ENCODE peak calls at places on chromosomes 7 and 10, in ten cellular contexts. M is right lobe of liver, Z is GM12878, O is breast epithelium, S is suprapubic skin, K is NB4, P is sigmoid colon, G is H54, E is ovary, Q is vagina. A is an unnamed sample.

GRCh38 chr7:132666786-132667185 is 90.5 kb upstream of the PLXNA4 start:
- DNase-seq in P (no peak), Z (no peak), M (no peak), K (no peak), Q (no peak), S (no peak), E (no peak), G (no peak), O (no peak), A (no peak)

GRCh38 chr10:31594331-31594880 is 275.4 kb downstream of the ZEB1 start:
- DNase-seq in Z (no peak), E (no peak), G (no peak), K (no peak), P (no peak), Q (no peak), O (no peak), S (no peak), M (no peak), A (no peak)

GRCh38 chr10:114031113-114031512 is 12.6 kb upstream of the ADRB1 start:
- DNase-seq in G (no peak), Q (no peak), E (no peak), S (no peak), M (no peak), K (no peak), O (no peak), P (no peak), Z (no peak), A (no peak)

GRCh38 chr7:115128163-115128562 is 206.3 kb downstream of the MDFIC start:
- DNase-seq in Q (no peak), O (no peak), K (no peak), G (no peak), Z (no peak), E (no peak), P (no peak), S (no peak), M (no peak), A (no peak)

GRCh38 chr7:79979437-79979836 is 155.2 kb upstream of the GNAI1 start:
- DNase-seq in Q (no peak), E (no peak), O (no peak), M (no peak), Z (no peak), S (no peak), P (no peak), G (no peak), K (no peak), A (no peak)

GRCh38 chr10:70816220-70816894 is 609 bp downstream of the SGPL1 start:
- DNase-seq in G (peak), S (peak), Q (no peak), O (peak), K (peak), M (peak), E (peak), Z (no peak), P (peak), A (peak)

GRCh38 chr10:74586088-74586585 is 240.3 kb upstream of the KAT6B start:
- DNase-seq in Z (peak), G (no peak), M (no peak), P (no peak), K (peak), Q (no peak), O (no peak), E (no peak), S (no peak), A (no peak)

GRCh38 chr7:134210976-134211663 is 84.0 kb downstream of the LRGUK start:
- DNase-seq in Z (no peak), S (no peak), P (no peak), Q (no peak), O (no peak), M (no peak), E (no peak), G (no peak), K (no peak), A (no peak)

GRCh38 chr7:101634196-101634717 is 5.2 kb upstream of the MYL10 start:
- DNase-seq in Z (no peak), M (no peak), S (no peak), E (no peak), O (no peak), K (no peak), G (no peak), Q (no peak), P (no peak), A (no peak)

GRCh38 chr10:86287966-86288579 is 78.5 kb downstream of the GRID1 start:
- DNase-seq in G (no peak), M (peak), S (no peak), O (no peak), Z (no peak), Q (peak), E (no peak), P (peak), K (peak), A (no peak)

GRCh38 chr10:49138361-49138891 is 4.6 kb upstream of the FAM170B start:
- DNase-seq in P (no peak), Q (peak), Z (no peak), E (peak), M (no peak), G (no peak), S (no peak), O (no peak), K (no peak), A (no peak)

GRCh38 chr10:6755891-6756460 is 175.9 kb upstream of the PRKCQ start:
- DNase-seq in K (peak), P (no peak), Q (no peak), M (no peak), O (no peak), Z (no peak), S (no peak), G (no peak), E (no peak), A (no peak)

GRCh38 chr10:79127151-79127961 is 58.6 kb downstream of the ZMIZ1 start:
- DNase-seq in P (peak), G (peak), K (peak), Z (no peak), O (peak), E (peak), S (peak), M (peak), Q (no peak), A (peak)

GRCh38 chr7:131501422-131501821 is 55.0 kb downstream of the PODXL start:
- DNase-seq in S (no peak), M (no peak), P (no peak), E (no peak), O (no peak), Q (no peak), K (peak), G (no peak), Z (no peak), A (no peak)

GRCh38 chr10:101055416-101055815 is 6.4 kb upstream of the KAZALD1 start:
- DNase-seq in S (no peak), M (no peak), E (no peak), G (no peak), Q (no peak), Z (no peak), O (no peak), P (no peak), K (no peak), A (no peak)

GRCh38 chr10:11745045-11745444 is 2.9 kb downstream of the ECHDC3 start:
- DNase-seq in Z (no peak), O (no peak), P (no peak), Q (no peak), S (no peak), M (no peak), G (no peak), E (no peak), K (no peak), A (peak)

GRCh38 chr7:7970113-7970619 is 1.6 kb downstream of the GLCCI1 start:
- DNase-seq in S (no peak), G (no peak), P (no peak), M (no peak), Z (no peak), Q (no peak), O (no peak), E (no peak), K (no peak), A (no peak)

GRCh38 chr7:7969306-7970112 is 913 bp downstream of the GLCCI1 start:
- DNase-seq in G (peak), K (peak), S (peak), P (peak), M (peak), Z (no peak), E (peak), Q (no peak), O (peak), A (peak)

GRCh38 chr7:7972128-7972527 is 3.5 kb downstream of the GLCCI1 start:
- DNase-seq in M (no peak), K (peak), E (no peak), G (no peak), P (no peak), Z (no peak), O (no peak), S (no peak), Q (no peak), A (no peak)

GRCh38 chr7:7971308-7972040 is 2.9 kb downstream of the GLCCI1 start:
- DNase-seq in K (no peak), E (no peak), P (no peak), M (no peak), G (no peak), Z (no peak), O (no peak), Q (no peak), S (no peak), A (no peak)

GRCh38 chr7:7970620-7971307 is 2.2 kb downstream of the GLCCI1 start:
- DNase-seq in Q (no peak), K (peak), G (peak), E (no peak), S (no peak), O (no peak), M (no peak), P (no peak), Z (no peak), A (no peak)
- TF ChIP-seq POLR2A in Q (no peak), K (no peak), G (no peak), E (no peak), S (no peak), O (no peak), M (no peak), P (no peak), Z (peak), A (no peak)

GRCh38 chr10:5406918-5407317 is 2.3 kb upstream of the TUBAL3 start:
- DNase-seq in O (no peak), Z (no peak), E (no peak), G (no peak), K (no peak), Q (no peak), P (no peak), M (no peak), S (no peak), A (no peak)

GRCh38 chr10:5404188-5405041 is at the start of gene TUBAL3:
- DNase-seq in O (no peak), K (no peak), Z (no peak), G (no peak), P (no peak), Q (no peak), M (no peak), S (no peak), E (no peak), A (no peak)

GRCh38 chr10:5400843-5401242 is 3.8 kb downstream of the TUBAL3 start:
- DNase-seq in G (no peak), K (no peak), M (no peak), Z (no peak), O (no peak), E (no peak), P (no peak), Q (no peak), S (no peak), A (no peak)

GRCh38 chr10:5399332-5399731 is 5.3 kb downstream of the TUBAL3 start:
- DNase-seq in S (no peak), E (no peak), P (no peak), O (no peak), M (no peak), Q (no peak), K (no peak), Z (no peak), G (no peak), A (no peak)

DNA sequence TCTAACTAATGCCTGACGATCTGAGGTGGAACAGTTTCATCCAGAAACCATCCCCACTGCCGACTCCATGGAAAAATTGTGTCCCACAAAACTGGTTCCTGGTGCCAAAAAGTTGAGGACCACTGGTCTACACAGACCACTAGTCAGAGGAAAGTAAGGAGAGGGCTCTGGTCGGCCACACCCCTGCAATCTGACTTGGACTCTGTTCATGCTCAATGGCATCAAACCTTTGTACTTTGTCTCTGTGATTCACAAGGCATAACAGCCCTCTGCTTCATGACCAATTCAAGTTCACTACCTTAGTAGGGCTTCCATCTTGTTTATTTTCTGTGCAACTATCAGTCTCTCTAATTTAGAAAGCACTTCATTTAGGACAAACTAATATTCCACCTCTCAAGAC is 1.8 kb downstream of the TUBAL3 start:
- DNase-seq in M (no peak), Q (no peak), O (no peak), S (no peak), E (no peak), G (no peak), Z (no peak), K (no peak), P (no peak), A (no peak)
- TF ChIP-seq POLR2A in M (no peak), Q (no peak), O (no peak), S (no peak), E (no peak), G (no peak), Z (no peak), K (no peak), P (no peak), A (no peak)

GRCh38 chr10:1130995-1131790 is 75.0 kb downstream of the WDR37 start:
- DNase-seq in S (no peak), Q (peak), G (no peak), E (no peak), K (no peak), O (no peak), Z (no peak), P (no peak), M (no peak), A (no peak)
- TF ChIP-seq POLR2A in S (no peak), Q (no peak), G (no peak), E (no peak), K (no peak), O (no peak), Z (peak), P (no peak), M (no peak), A (no peak)

GRCh38 chr7:16881809-16882208 is at the start of gene AGR3:
- DNase-seq in P (no peak), Z (no peak), Q (no peak), M (no peak), S (no peak), E (no peak), O (no peak), G (no peak), K (no peak), A (no peak)
- TF ChIP-seq POLR2A in P (no peak), Z (no peak), Q (no peak), M (no peak), S (no peak), E (no peak), O (no peak), G (no peak), K (no peak), A (no peak)

GRCh38 chr7:77197135-77197534 is 2.5 kb downstream of the FGL2 start:
- DNase-seq in G (no peak), E (no peak), P (no peak), S (no peak), K (no peak), Z (no peak), Q (no peak), M (no peak), O (no peak), A (no peak)

GRCh38 chr7:77202544-77202976 is 2.9 kb upstream of the FGL2 start:
- DNase-seq in E (no peak), G (no peak), P (no peak), Z (peak), M (no peak), Q (no peak), K (no peak), O (no peak), S (no peak), A (no peak)

GRCh38 chr7:77199008-77199966 is at the start of gene FGL2:
- DNase-seq in Q (no peak), E (peak), M (peak), K (peak), G (no peak), O (no peak), S (peak), P (peak), Z (no peak), A (peak)

GRCh38 chr7:77205706-77206105 is 6.1 kb upstream of the FGL2 start:
- DNase-seq in M (no peak), Q (no peak), Z (no peak), G (no peak), S (no peak), O (no peak), K (no peak), P (no peak), E (no peak), A (no peak)

DNA sequence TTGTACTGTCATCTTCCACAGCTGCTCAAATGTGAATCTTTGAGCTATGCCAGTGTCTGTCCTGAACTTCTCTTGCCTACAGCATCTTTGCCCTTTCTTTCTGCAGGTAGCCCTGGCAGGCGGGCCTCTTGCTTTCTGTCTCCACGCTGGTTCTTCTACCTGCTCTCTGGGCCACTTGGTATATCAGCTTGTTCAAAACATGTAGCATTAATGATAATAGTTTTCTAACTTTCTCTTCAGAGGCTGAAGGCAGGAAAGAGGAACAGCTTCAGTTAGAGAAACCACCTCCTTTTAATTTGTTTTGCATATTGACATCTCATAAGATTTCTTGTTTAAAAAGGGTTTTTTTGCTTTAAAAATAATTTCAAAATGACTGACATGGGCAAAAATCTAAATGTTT is 923 bp upstream of the FGL2 start:
- DNase-seq in G (no peak), Q (no peak), S (no peak), M (no peak), O (no peak), Z (no peak), E (no peak), P (no peak), K (peak), A (no peak)
- TF ChIP-seq POLR2A in G (no peak), Q (no peak), S (no peak), M (no peak), O (no peak), Z (no peak), E (no peak), P (no peak), K (no peak), A (no peak)

GRCh38 chr7:82562716-82563404 is 119.3 kb upstream of the CACNA2D1 start:
- DNase-seq in K (no peak), M (no peak), Q (no peak), P (no peak), Z (no peak), G (no peak), E (no peak), S (no peak), O (no peak), A (no peak)
- TF ChIP-seq POLR2A in K (no peak), M (no peak), Q (no peak), P (no peak), Z (no peak), G (no peak), E (no peak), S (no peak), O (no peak), A (no peak)

GRCh38 chr10:103791858-103792257 is 63.5 kb downstream of the SH3PXD2A start:
- DNase-seq in Q (no peak), G (no peak), O (no peak), P (no peak), Z (no peak), K (no peak), E (no peak), S (no peak), M (no peak), A (no peak)

GRCh38 chr10:103789141-103789540 is 66.2 kb downstream of the SH3PXD2A start:
- DNase-seq in S (no peak), P (no peak), Q (no peak), E (no peak), G (no peak), Z (no peak), M (no peak), O (no peak), K (no peak), A (no peak)

GRCh38 chr10:103790580-103790979 is 64.8 kb downstream of the SH3PXD2A start:
- DNase-seq in O (no peak), E (no peak), S (no peak), P (no peak), M (no peak), G (no peak), Z (no peak), Q (no peak), K (no peak), A (no peak)

GRCh38 chr10:103791291-103791690 is 64.1 kb downstream of the SH3PXD2A start:
- DNase-seq in M (no peak), E (no peak), G (no peak), K (no peak), S (no peak), P (no peak), Q (no peak), O (no peak), Z (no peak), A (no peak)

DNA sequence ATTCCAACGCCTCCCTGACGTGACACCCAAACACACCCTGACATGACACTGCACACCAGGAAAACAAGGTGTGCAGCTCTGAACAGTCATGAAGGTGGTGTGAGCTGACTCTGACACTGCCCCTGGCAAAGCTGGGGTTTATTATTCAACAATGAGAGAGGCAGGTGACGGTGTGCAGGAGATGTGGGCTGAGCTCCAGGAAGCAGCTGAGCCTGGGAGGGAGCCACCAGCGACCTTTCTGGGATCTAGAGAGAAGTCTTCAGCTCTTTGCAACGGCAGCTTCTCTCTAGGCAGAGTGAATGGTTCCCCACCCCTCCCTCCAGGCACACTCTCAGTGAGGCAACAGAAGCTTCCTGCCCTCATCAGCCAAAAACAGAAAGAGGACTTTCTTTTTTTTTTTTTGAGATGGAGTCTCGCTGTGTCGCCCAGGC is 65.6 kb downstream of the SH3PXD2A start:
- DNase-seq in S (no peak), Q (no peak), G (no peak), E (no peak), K (peak), O (peak), M (no peak), Z (no peak), P (no peak), A (peak)
- TF ChIP-seq POLR2A in S (no peak), Q (no peak), G (no peak), E (no peak), K (no peak), O (no peak), M (no peak), Z (no peak), P (no peak), A (no peak)

GRCh38 chr7:35727571-35727970 is 32.6 kb upstream of the HERPUD2 start:
- DNase-seq in M (no peak), G (no peak), Q (no peak), Z (no peak), O (no peak), P (no peak), E (no peak), S (no peak), K (peak), A (no peak)
- TF ChIP-seq POLR2A in M (no peak), G (no peak), Q (no peak), Z (no peak), O (no peak), P (no peak), E (no peak), S (no peak), K (no peak), A (no peak)